ENCODE peak calls at places on chromosome 11, in five cellular contexts. E is adipocyte, L is EL, P is GM04504, N is Peyer's patch. H is an unnamed sample.
A peak's percentile ranks its signal among the peaks of the same experiment; 100 is the strongest.

GRCh38 chr11:118401880-118402590 is 629 bp downstream of the ATP5MG start:
- DNase-seq in E (peak; percentile 91), N (no peak), P (peak; percentile 60), L (peak; percentile 75), H (peak; percentile 60)

GRCh38 chr11:34044664-34045485 is 6.7 kb upstream of the CAPRIN1 start:
- DNase-seq in L (peak; percentile 87), P (peak; percentile 48), E (peak; percentile 91), N (no peak), H (peak; percentile 44)

GRCh38 chr11:134476435-134477021 is 64.5 kb upstream of the B3GAT1 start:
- DNase-seq in L (no peak), P (no peak), E (no peak), N (no peak), H (no peak)

GRCh38 chr11:1202154-1202775 is 20.6 kb upstream of the MUC5B start:
- DNase-seq in P (no peak), L (no peak), E (no peak), N (peak; percentile 41), H (no peak)

GRCh38 chr11:50412832-50413231 is 380.2 kb downstream of the OR4C45 start:
- DNase-seq in P (no peak), L (no peak), N (no peak), E (no peak), H (no peak)

GRCh38 chr11:18192988-18193387 is 20.4 kb downstream of the MRGPRX4 start:
- DNase-seq in N (no peak), P (no peak), L (no peak), E (no peak), H (no peak)

GRCh38 chr11:131760191-131760951 is 390.0 kb downstream of the NTM start:
- DNase-seq in N (no peak), P (peak; percentile 87), E (peak; percentile 77), L (peak; percentile 85), H (peak; percentile 84)

GRCh38 chr11:101390539-101390938 is 193.3 kb downstream of the TRPC6 start:
- DNase-seq in L (peak; percentile 10), N (no peak), E (peak; percentile 51), P (no peak), H (no peak)

GRCh38 chr11:117187799-117188481 is 9.4 kb downstream of the SIDT2 start:
- DNase-seq in P (no peak), L (no peak), E (no peak), N (peak; percentile 42), H (no peak)

H was measured in BJ.